ENCODE peak calls at places on chromosomes 1 and 21, in six cellular contexts. X, R, E, D, H and O are unnamed samples.

GRCh38 chr1:187157552-187157951 is 328.8 kb downstream of the PLA2G4A start:
- DNase-seq in X (no peak), R (no peak), E (no peak), D (no peak), H (no peak), O (no peak)

GRCh38 chr1:20051218-20051829 is 18.7 kb upstream of the PLA2G5 start:
- DNase-seq in X (no peak), R (no peak), E (no peak), D (no peak), H (no peak), O (no peak)

GRCh38 chr1:211876849-211877248 is 46.3 kb upstream of the LPGAT1 start:
- DNase-seq in X (no peak), R (no peak), E (no peak), D (no peak), H (no peak), O (no peak)

GRCh38 chr1:66480162-66480561 is 53.8 kb upstream of the SGIP1 start:
- DNase-seq in X (no peak), R (no peak), E (no peak), D (no peak), H (no peak), O (no peak)

GRCh38 chr1:66043186-66043585 is 250.5 kb downstream of the PDE4B start:
- DNase-seq in X (no peak), R (no peak), E (no peak), D (no peak), H (no peak), O (no peak)

GRCh38 chr1:84000954-84001495 is 2.1 kb upstream of the TTLL7 start:
- DNase-seq in X (no peak), R (no peak), E (no peak), D (no peak), H (no peak), O (no peak)

GRCh38 chr1:234969630-234970370 is 158.8 kb downstream of the TOMM20 start:
- DNase-seq in X (peak), R (no peak), E (peak), D (peak), H (no peak), O (no peak)

GRCh38 chr1:21341022-21341421 is 50.8 kb upstream of the ECE1 start:
- DNase-seq in X (peak), R (no peak), E (no peak), D (no peak), H (no peak), O (no peak)

GRCh38 chr1:84164156-84164555 is 20.1 kb downstream of the PRKACB start:
- DNase-seq in X (no peak), R (no peak), E (no peak), D (no peak), H (no peak), O (no peak)

GRCh38 chr1:214537219-214537618 is 14.2 kb downstream of the PTPN14 start:
- DNase-seq in X (no peak), R (no peak), E (peak), D (no peak), H (peak), O (no peak)

GRCh38 chr1:75539230-75540116 is 71.4 kb downstream of the SLC44A5 start:
- DNase-seq in X (no peak), R (no peak), E (no peak), D (no peak), H (peak), O (no peak)

GRCh38 chr21:38798481-38798882 is 7.2 kb upstream of the ETS2 start:
- DNase-seq in X (no peak), R (no peak), E (no peak), D (no peak), H (peak), O (no peak)

GRCh38 chr1:208243522-208243850 is 698 bp downstream of the PLXNA2 start:
- DNase-seq in X (no peak), R (peak), E (no peak), D (no peak), H (peak), O (no peak)

GRCh38 chr1:118503747-118504146 is 318.7 kb upstream of the SPAG17 start:
- DNase-seq in X (no peak), R (no peak), E (no peak), D (no peak), H (no peak), O (no peak)

GRCh38 chr1:7042322-7043231 is 257.3 kb downstream of the CAMTA1 start:
- DNase-seq in X (no peak), R (peak), E (peak), D (no peak), H (peak), O (no peak)

GRCh38 chr1:1759456-1760344 is 18.6 kb downstream of the NADK start:
- DNase-seq in X (no peak), R (no peak), E (no peak), D (no peak), H (no peak), O (no peak)

GRCh38 chr1:36448530-36449051 is 1.7 kb downstream of the OSCP1 start:
- DNase-seq in X (no peak), R (peak), E (no peak), D (no peak), H (no peak), O (no peak)

GRCh38 chr1:211198111-211198510 is 61.1 kb upstream of the RCOR3 start:
- DNase-seq in X (no peak), R (no peak), E (peak), D (no peak), H (peak), O (no peak)

GRCh38 chr1:207288315-207288714 is 33.2 kb upstream of the CD55 start:
- DNase-seq in X (no peak), R (no peak), E (no peak), D (no peak), H (no peak), O (no peak)

DNA sequence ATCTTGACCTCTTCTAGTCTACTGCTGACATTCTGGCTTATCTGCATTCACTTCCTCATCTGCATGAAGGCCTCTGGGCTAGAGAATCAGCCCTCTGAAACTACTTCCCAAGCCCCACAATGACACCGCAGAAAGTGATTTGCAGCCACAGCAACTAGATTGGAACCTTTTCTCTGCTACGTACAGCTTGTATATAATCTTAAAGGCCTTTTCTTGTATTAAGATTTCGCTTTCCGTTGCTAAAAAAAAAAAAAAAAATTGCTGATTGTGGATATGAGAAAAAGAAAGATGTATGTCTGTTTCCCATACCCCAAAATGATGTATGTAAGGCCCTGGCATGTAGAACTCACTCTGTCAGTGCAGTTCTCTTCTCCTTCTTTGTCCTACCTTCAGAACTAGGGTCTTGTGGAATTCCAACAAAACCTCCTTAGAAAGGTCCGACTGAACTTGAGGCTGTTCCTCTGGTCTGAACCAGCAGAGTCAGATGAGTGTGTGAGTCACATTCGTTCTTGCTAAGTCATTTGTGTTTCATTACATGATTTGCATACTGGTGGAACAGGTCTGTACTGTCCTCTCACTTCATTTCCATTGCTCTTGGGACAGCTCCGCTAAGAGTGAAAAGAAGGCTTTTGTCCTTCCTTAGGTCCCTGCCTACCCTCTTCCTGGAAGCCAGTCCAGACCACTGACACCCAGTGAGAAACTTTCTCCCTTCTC is 62.7 kb downstream of the PLPP3 start:
- DNase-seq in X (no peak), R (peak), E (peak), D (no peak), H (no peak), O (no peak)
- TF ChIP-seq POLR2A in X (no peak), R (no peak), E (no peak), D (no peak), H (no peak), O (no peak)

GRCh38 chr21:44330698-44331097 is 8.5 kb downstream of the CFAP410 start:
- DNase-seq in X (no peak), R (no peak), E (no peak), D (no peak), H (no peak), O (no peak)

GRCh38 chr21:44331209-44331608 is 8.0 kb downstream of the CFAP410 start:
- DNase-seq in X (no peak), R (no peak), E (no peak), D (no peak), H (no peak), O (no peak)

GRCh38 chr21:44332383-44332782 is 6.8 kb downstream of the CFAP410 start:
- DNase-seq in X (no peak), R (no peak), E (no peak), D (no peak), H (no peak), O (no peak)

GRCh38 chr21:44332965-44333364 is 6.2 kb downstream of the CFAP410 start:
- DNase-seq in X (no peak), R (no peak), E (no peak), D (no peak), H (no peak), O (no peak)

GRCh38 chr21:44331650-44332306 is 7.4 kb downstream of the CFAP410 start:
- DNase-seq in X (no peak), R (peak), E (peak), D (no peak), H (no peak), O (no peak)
- TF ChIP-seq POLR2A in X (no peak), R (no peak), E (no peak), D (no peak), H (no peak), O (no peak)

GRCh38 chr1:248871837-248872401 is 13.0 kb upstream of the ZNF692 start:
- DNase-seq in X (no peak), R (no peak), E (no peak), D (no peak), H (no peak), O (no peak)

GRCh38 chr1:248873993-248874671 is 15.2 kb upstream of the ZNF692 start:
- DNase-seq in X (peak), R (peak), E (no peak), D (peak), H (peak), O (no peak)

GRCh38 chr1:248873409-248873992 is 14.6 kb upstream of the ZNF692 start:
- DNase-seq in X (peak), R (peak), E (peak), D (peak), H (peak), O (peak)

DNA sequence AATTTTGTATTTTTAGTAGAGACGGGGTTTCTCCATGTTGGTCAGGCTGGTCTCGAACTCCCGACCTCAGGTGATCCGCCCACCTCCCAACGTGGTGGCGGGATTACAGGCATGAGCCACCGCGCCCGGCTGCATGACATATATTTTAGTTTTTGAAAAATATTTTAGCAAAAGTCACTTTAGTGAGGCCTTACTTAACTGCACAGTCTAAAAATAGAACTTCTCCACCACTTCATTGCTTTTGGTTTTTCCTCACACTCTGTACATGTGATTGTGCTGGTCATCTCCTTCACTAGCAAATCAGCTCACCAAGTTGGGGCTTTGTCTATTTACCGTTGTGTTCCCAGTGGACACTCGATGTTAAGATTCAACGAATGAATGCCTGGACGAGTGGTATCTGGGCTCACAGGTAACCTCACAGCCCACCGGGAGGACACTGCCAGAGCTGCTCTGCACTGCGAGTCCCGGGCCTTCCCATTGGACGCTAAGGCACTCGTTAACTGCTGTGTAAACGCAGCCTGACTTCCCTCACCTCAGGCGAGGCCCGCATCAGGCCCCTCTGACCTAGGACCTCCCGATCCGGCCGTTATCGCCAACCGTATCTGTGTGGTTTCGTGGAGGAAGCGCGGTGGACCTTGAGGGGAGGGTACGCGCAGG is 14.0 kb upstream of the ZNF692 start:
- DNase-seq in X (peak), R (peak), E (peak), D (peak), H (peak), O (no peak)
- TF ChIP-seq POLR2A in X (no peak), R (no peak), E (peak), D (peak), H (peak), O (no peak)

GRCh38 chr1:168042362-168042761 is 94.4 kb downstream of the GPR161 start:
- DNase-seq in X (no peak), R (no peak), E (no peak), D (no peak), H (no peak), O (no peak)
- TF ChIP-seq POLR2A in X (no peak), R (no peak), E (no peak), D (no peak), H (no peak), O (no peak)

GRCh38 chr1:108746382-108747127 is at the start of gene STXBP3:
- DNase-seq in X (peak), R (peak), E (peak), D (peak), H (peak), O (peak)

GRCh38 chr1:108745980-108746381 is 493 bp upstream of the STXBP3 start:
- DNase-seq in X (no peak), R (no peak), E (no peak), D (no peak), H (no peak), O (no peak)

GRCh38 chr1:108747898-108748297 is 1.4 kb downstream of the STXBP3 start:
- DNase-seq in X (no peak), R (peak), E (no peak), D (no peak), H (no peak), O (no peak)

GRCh38 chr1:108749081-108749480 is 2.6 kb downstream of the STXBP3 start:
- DNase-seq in X (no peak), R (no peak), E (no peak), D (no peak), H (no peak), O (no peak)

DNA sequence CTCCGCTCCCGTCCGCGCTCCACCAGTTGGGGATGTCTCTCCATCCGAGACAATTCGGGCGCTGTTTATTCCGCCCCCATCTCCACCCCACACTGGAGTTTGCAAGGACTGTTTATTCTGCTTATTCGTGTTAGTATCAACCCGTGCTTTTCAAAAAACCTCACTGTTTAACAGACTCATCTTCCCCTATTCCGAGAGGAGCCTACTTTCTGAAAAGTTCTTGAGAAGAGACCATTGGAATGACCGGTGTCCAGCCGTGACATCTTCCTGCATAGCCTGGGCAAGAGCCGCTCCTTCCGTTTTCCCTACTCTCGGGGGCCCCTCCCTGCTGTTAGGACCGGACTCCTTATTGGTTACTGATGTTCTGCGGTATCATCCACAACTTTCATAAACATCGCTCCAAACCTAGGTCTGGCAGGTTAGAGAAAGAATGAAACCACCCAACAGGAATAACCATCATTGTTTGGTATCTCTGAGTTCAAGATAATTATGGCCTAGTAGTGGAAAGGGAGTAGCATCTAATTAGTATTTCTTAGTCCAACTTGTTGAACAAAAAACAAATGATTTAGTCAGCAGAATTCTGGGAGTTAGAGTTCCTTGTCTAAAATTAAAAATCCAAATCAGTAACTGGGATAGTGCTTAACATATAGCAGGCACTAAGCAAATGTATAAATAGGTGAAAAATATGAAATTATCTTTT is 804 bp downstream of the STXBP3 start:
- DNase-seq in X (peak), R (peak), E (peak), D (peak), H (peak), O (peak)
- TF ChIP-seq POLR2A in X (peak), R (peak), E (peak), D (peak), H (peak), O (peak)

GRCh38 chr21:42973991-42974831 is at the start of gene PKNOX1:
- DNase-seq in X (peak), R (peak), E (peak), D (peak), H (peak), O (peak)
- TF ChIP-seq POLR2A in X (peak), R (peak), E (no peak), D (peak), H (peak), O (peak)

DNA sequence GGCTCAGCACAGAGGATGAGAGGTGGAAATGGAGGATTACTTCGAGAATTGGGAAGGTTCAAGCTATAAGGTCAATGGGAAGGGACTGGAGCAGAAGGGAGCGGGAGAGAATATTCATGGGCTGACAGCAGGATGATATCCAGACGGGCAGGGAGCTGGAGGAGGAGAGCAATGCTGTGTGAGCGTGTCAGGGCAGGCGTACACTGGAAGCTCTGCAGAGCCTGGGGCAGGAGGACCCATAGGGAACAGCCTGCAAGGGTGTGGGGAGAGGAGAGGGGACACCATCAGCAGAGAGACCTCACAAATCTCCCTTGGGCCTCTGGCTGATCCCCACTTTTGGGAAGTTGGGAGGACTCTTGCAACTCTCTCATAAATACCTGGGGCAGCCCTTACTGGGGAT is 13.7 kb downstream of the CSF1 start:
- DNase-seq in X (no peak), R (no peak), E (no peak), D (no peak), H (no peak), O (no peak)
- TF ChIP-seq POLR2A in X (no peak), R (no peak), E (no peak), D (no peak), H (no peak), O (no peak)

DNA sequence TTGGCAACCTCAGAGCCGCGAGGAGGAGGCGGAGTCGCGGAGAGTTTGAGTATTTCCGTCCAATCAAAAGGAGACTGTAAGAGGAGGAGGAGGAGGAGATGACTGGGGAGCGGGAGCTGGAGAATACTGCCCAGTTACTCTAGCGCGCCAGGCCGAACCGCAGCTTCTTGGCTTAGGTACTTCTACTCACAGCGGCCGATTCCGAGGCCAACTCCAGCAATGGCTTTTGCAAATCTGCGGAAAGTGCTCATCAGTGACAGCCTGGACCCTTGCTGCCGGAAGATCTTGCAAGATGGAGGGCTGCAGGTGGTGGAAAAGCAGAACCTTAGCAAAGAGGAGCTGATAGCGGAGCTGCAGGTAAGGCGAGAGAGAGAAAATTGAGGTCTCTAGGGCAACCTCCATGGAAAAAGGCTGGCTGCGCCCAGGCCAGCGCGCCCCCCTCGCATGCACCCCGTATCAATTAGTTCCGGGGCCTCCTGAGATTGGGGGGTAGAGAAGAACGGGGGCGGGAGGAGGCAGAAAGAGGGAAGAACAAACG is at the start of gene PHGDH:
- DNase-seq in X (peak), R (peak), E (peak), D (peak), H (peak), O (no peak)
- TF ChIP-seq POLR2A in X (peak), R (peak), E (peak), D (peak), H (no peak), O (no peak)

GRCh38 chr21:25735221-25735894 is 586 bp downstream of the GABPA start:
- DNase-seq in X (peak), R (peak), E (peak), D (peak), H (peak), O (peak)

GRCh38 chr21:25732091-25732760 is 2.5 kb downstream of the ATP5PF start:
- DNase-seq in X (no peak), R (no peak), E (no peak), D (no peak), H (no peak), O (no peak)

GRCh38 chr21:25733859-25734653 is 648 bp downstream of the ATP5PF start:
- DNase-seq in X (no peak), R (peak), E (peak), D (no peak), H (peak), O (no peak)

GRCh38 chr21:25735895-25736597 is 1.3 kb downstream of the GABPA start:
- DNase-seq in X (no peak), R (peak), E (peak), D (no peak), H (peak), O (no peak)

DNA sequence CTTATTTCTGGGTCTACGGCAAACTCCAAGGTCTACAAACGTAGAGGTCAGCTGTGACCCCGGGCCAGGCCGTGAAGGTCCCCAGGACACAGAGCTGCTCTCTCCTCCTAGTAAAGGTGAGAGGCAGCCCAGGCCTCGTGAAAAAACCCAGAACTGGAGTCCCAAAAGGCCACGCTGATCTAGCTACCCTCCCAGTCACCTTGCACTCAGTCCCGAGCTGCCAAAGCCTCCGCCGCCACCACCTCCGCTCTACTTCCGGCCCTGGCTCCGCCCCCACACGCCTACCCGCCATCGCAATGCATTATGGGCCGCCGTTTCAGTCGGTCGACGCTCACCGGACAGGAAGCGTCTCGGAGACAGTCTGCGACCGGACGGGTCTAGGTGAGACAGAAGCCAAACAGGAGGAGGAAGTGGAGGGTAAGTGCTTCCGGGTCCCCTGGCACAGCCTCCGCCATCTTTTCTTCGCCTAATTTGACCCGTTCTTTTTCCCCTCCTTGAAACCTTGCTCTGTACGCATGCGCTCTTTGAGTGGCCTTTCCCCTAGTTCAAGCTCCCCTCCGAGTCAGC is at the start of the genes ATP5PF and GABPA:
- DNase-seq in X (peak), R (peak), E (peak), D (peak), H (peak), O (peak)
- TF ChIP-seq POLR2A in X (peak), R (peak), E (peak), D (peak), H (peak), O (peak)